ENCODE peak calls at places on chromosome 1, in four cellular contexts. S, N, F and W are unnamed samples.

GRCh38 chr1:154698320-154699096 is 90.5 kb upstream of the ADAR start:
- DNase-seq in S (no peak), N (no peak), F (peak), W (no peak)

GRCh38 chr1:161172776-161173376 is 4.4 kb downstream of the B4GALT3 start:
- DNase-seq in S (no peak), N (no peak), F (no peak), W (no peak)

GRCh38 chr1:88867743-88868521 is 23.4 kb downstream of the GTF2B start:
- DNase-seq in S (no peak), N (peak), F (no peak), W (no peak)

GRCh38 chr1:155899683-155900082 is 11.5 kb downstream of the RIT1 start:
- DNase-seq in S (no peak), N (no peak), F (no peak), W (no peak)

GRCh38 chr1:40519517-40519916 is 10.9 kb downstream of the EXO5 start:
- DNase-seq in S (no peak), N (no peak), F (no peak), W (no peak)

GRCh38 chr1:248852548-248852947 is 6.3 kb downstream of the ZNF692 start:
- DNase-seq in S (no peak), N (no peak), F (no peak), W (no peak)

GRCh38 chr1:68346192-68346808 is 103.5 kb downstream of the RPE65 start:
- DNase-seq in S (peak), N (no peak), F (peak), W (peak)

GRCh38 chr1:165914136-165914798 is 86.9 kb downstream of the UCK2 start:
- DNase-seq in S (peak), N (peak), F (peak), W (peak)